ENCODE peak calls at places on chromosomes 1 and 21, in six cellular contexts. F, S, X, P, M and Q are unnamed samples.

GRCh38 chr1:147084273-147085096 is 87.8 kb downstream of the PRKAB2 start:
- DNase-seq in S (peak; percentile 88), X (peak; percentile 97), F (peak; percentile 76), M (peak; percentile 79), P (peak; percentile 98), Q (no peak)

GRCh38 chr21:37087188-37087587 is 14.1 kb downstream of the TTC3 start:
- DNase-seq in S (no peak), F (no peak), P (peak; percentile 64), M (no peak), X (peak; percentile 67), Q (peak; percentile 59)

GRCh38 chr1:195462646-195463045 is 1145.6 kb downstream of the KCNT2 start:
- DNase-seq in S (no peak), X (no peak), P (no peak), F (no peak), M (no peak), Q (no peak)

GRCh38 chr1:26786437-26787380 is 1.0 kb upstream of the PIGV start:
- DNase-seq in S (no peak), X (peak; percentile 75), P (peak; percentile 73), M (no peak), F (peak; percentile 32), Q (peak; percentile 18)

GRCh38 chr1:162873671-162874666 is 13.0 kb upstream of the CCDC190 start:
- DNase-seq in F (no peak), S (no peak), M (peak; percentile 67), X (peak; percentile 25), P (peak; percentile 92), Q (peak; percentile 91)

GRCh38 chr1:208216062-208216461 is 28.1 kb downstream of the PLXNA2 start:
- DNase-seq in P (peak; percentile 67), X (no peak), M (no peak), F (no peak), S (no peak), Q (no peak)

GRCh38 chr1:226023735-226024134 is 24.6 kb upstream of the SDE2 start:
- DNase-seq in X (no peak), P (no peak), S (no peak), M (no peak), F (no peak), Q (no peak)

GRCh38 chr1:227795732-227796131 is 19.7 kb upstream of the PRSS38 start:
- DNase-seq in F (no peak), X (no peak), P (no peak), M (no peak), S (no peak), Q (no peak)

GRCh38 chr1:241947355-241947754 is 10.2 kb upstream of the BECN2 start:
- DNase-seq in S (no peak), P (no peak), X (no peak), F (no peak), M (no peak), Q (no peak)

GRCh38 chr21:44730951-44731579 is 19.7 kb upstream of the TSPEAR start:
- DNase-seq in P (no peak), F (no peak), M (no peak), S (no peak), X (no peak), Q (no peak)

GRCh38 chr1:241611063-241611462 is 29.1 kb downstream of the CHML start:
- DNase-seq in F (no peak), M (peak; percentile 56), X (peak; percentile 86), P (peak; percentile 54), S (no peak), Q (peak; percentile 76)

GRCh38 chr1:235018161-235018560 is 110.5 kb downstream of the TOMM20 start:
- DNase-seq in X (no peak), S (no peak), F (no peak), M (no peak), P (peak; percentile 94), Q (peak; percentile 21)

GRCh38 chr1:153032677-153033308 is 1.8 kb downstream of the SPRR1B start:
- DNase-seq in M (no peak), P (peak; percentile 90), S (no peak), X (peak; percentile 67), F (peak; percentile 30), Q (peak; percentile 15)